ENCODE peak calls at places on chromosomes 5 and 9, in seven cellular contexts. F, T, L, E, P, A and R are unnamed samples.

GRCh38 chr9:106783121-106783520 is 79.8 kb upstream of the ZNF462 start:
- DNase-seq in F (no peak), T (no peak), L (no peak), E (no peak), P (no peak), A (no peak), R (no peak)

GRCh38 chr5:117380316-117380715 is 805.7 kb upstream of the SEMA6A start:
- DNase-seq in F (no peak), T (no peak), L (no peak), E (no peak), P (no peak), A (no peak), R (peak)

GRCh38 chr5:57613726-57614125 is 131.1 kb upstream of the ACTBL2 start:
- DNase-seq in F (no peak), T (no peak), L (no peak), E (no peak), P (no peak), A (no peak), R (no peak)

GRCh38 chr5:173327084-173327947 is 898 bp downstream of the STC2 start:
- DNase-seq in F (no peak), T (no peak), L (no peak), E (no peak), P (no peak), A (no peak), R (no peak)

GRCh38 chr9:132069046-132069898 is 10.4 kb downstream of the MED27 start:
- DNase-seq in F (no peak), T (no peak), L (no peak), E (no peak), P (peak), A (no peak), R (no peak)

GRCh38 chr5:1723476-1723875 is 76.2 kb downstream of the MRPL36 start:
- DNase-seq in F (no peak), T (no peak), L (no peak), E (no peak), P (no peak), A (peak), R (no peak)

GRCh38 chr5:174793684-174794328 is 69.4 kb downstream of the MSX2 start:
- DNase-seq in F (peak), T (peak), L (peak), E (no peak), P (peak), A (peak), R (peak)

GRCh38 chr5:18314192-18314778 is 680.0 kb downstream of the TAF11L14 start:
- DNase-seq in F (peak), T (no peak), L (no peak), E (no peak), P (no peak), A (no peak), R (peak)

GRCh38 chr5:81409361-81409760 is 15.4 kb upstream of the ACOT12 start:
- DNase-seq in F (no peak), T (no peak), L (no peak), E (no peak), P (no peak), A (no peak), R (no peak)

GRCh38 chr9:90801507-90802289 is at the start of gene SYK:
- DNase-seq in F (peak), T (peak), L (no peak), E (no peak), P (no peak), A (peak), R (no peak)